ENCODE peak calls at places on chromosomes 16 and 17, in four cellular contexts. Z, F, P and Q are unnamed samples.

GRCh38 chr17:7293821-7294613 is 422 bp downstream of the YBX2 start:
- DNase-seq in Z (no peak), F (peak; percentile 62), P (peak; percentile 49), Q (no peak)

GRCh38 chr16:70380205-70380918 is 33.7 kb downstream of the DDX19A start:
- DNase-seq in Z (no peak), F (no peak), P (peak; percentile 29), Q (no peak)

GRCh38 chr17:49230636-49231562 is at the start of gene PHOSPHO1:
- DNase-seq in Z (peak; percentile 80), F (peak; percentile 98), P (peak; percentile 73), Q (no peak)

GRCh38 chr16:14351647-14352046 is 278.4 kb downstream of the PARN start:
- DNase-seq in Z (no peak), F (no peak), P (peak; percentile 50), Q (no peak)

GRCh38 chr16:24974859-24975258 is 40.3 kb downstream of the ARHGAP17 start:
- DNase-seq in Z (no peak), F (no peak), P (no peak), Q (no peak)

GRCh38 chr17:57636985-57637667 is 108.0 kb downstream of the CCDC182 start:
- DNase-seq in Z (no peak), F (no peak), P (no peak), Q (no peak)

GRCh38 chr17:28760987-28761562 is 17.3 kb downstream of the TRAF4 start:
- DNase-seq in Z (no peak), F (no peak), P (no peak), Q (no peak)

GRCh38 chr16:56425439-56425832 is at the start of gene AMFR:
- DNase-seq in Z (peak; percentile 54), F (peak; percentile 92), P (peak; percentile 74), Q (no peak)

GRCh38 chr16:69494993-69495392 is 70.6 kb downstream of the CYB5B start:
- DNase-seq in Z (peak; percentile 44), F (peak; percentile 55), P (peak; percentile 39), Q (no peak)

GRCh38 chr17:55116440-55116914 is 147.9 kb downstream of the STXBP4 start:
- DNase-seq in Z (no peak), F (no peak), P (peak; percentile 58), Q (no peak)

GRCh38 chr16:71807905-71808592 is 585 bp downstream of the AP1G1 start:
- DNase-seq in Z (no peak), F (no peak), P (no peak), Q (no peak)

GRCh38 chr17:65896889-65897288 is 295.0 kb downstream of the CEP112 start:
- DNase-seq in Z (no peak), F (no peak), P (no peak), Q (no peak)

GRCh38 chr17:8757189-8757588 is 1.2 kb downstream of the SPDYE4 start:
- DNase-seq in Z (no peak), F (no peak), P (no peak), Q (no peak)

GRCh38 chr17:28482551-28483199 is 9.2 kb downstream of the SLC13A2 start:
- DNase-seq in Z (no peak), F (no peak), P (no peak), Q (no peak)

GRCh38 chr16:81707411-81708321 is 71.4 kb upstream of the PLCG2 start:
- DNase-seq in Z (no peak), F (no peak), P (no peak), Q (no peak)

GRCh38 chr16:48870141-48870540 is 260.2 kb upstream of the N4BP1 start:
- DNase-seq in Z (no peak), F (no peak), P (no peak), Q (no peak)

GRCh38 chr16:75559564-75560372 is 3.7 kb upstream of the TMEM231 start:
- DNase-seq in Z (no peak), F (peak; percentile 38), P (no peak), Q (no peak)

GRCh38 chr17:43669971-43670644 is 8.4 kb upstream of the MEOX1 start:
- DNase-seq in Z (no peak), F (no peak), P (peak; percentile 52), Q (no peak)

GRCh38 chr17:8073627-8074485 is 13.7 kb downstream of the ALOX12B start:
- DNase-seq in Z (peak; percentile 44), F (peak; percentile 71), P (peak; percentile 32), Q (peak; percentile 47)

GRCh38 chr17:46783031-46783593 is 35.4 kb downstream of the WNT3 start:
- DNase-seq in Z (no peak), F (no peak), P (peak; percentile 58), Q (no peak)

GRCh38 chr16:57042157-57043111 is 49.9 kb upstream of the CPNE2 start:
- DNase-seq in Z (no peak), F (no peak), P (no peak), Q (no peak)

GRCh38 chr16:75307506-75307905 is 56.1 kb upstream of the BCAR1 start:
- DNase-seq in Z (no peak), F (no peak), P (no peak), Q (no peak)

GRCh38 chr16:90046122-90046970 is 27.1 kb upstream of the DBNDD1 start:
- DNase-seq in Z (no peak), F (peak; percentile 83), P (no peak), Q (no peak)

GRCh38 chr17:80758793-80759673 is 214.4 kb downstream of the RPTOR start:
- DNase-seq in Z (no peak), F (no peak), P (peak; percentile 29), Q (no peak)

GRCh38 chr17:67679225-67679624 is 38.5 kb upstream of the NOL11 start:
- DNase-seq in Z (no peak), F (no peak), P (no peak), Q (no peak)

GRCh38 chr16:67767953-67768352 is 38.4 kb downstream of the RANBP10 start:
- DNase-seq in Z (no peak), F (no peak), P (no peak), Q (no peak)

GRCh38 chr16:4200000-4200780 is 41.7 kb downstream of the SRL start:
- DNase-seq in Z (peak; percentile 31), F (peak; percentile 73), P (peak; percentile 50), Q (no peak)

GRCh38 chr16:85010931-85011845 is at the start of gene ZDHHC7:
- DNase-seq in Z (peak; percentile 69), F (peak; percentile 94), P (peak; percentile 76), Q (no peak)

GRCh38 chr17:29595943-29596774 is 3.2 kb downstream of the ANKRD13B start:
- DNase-seq in Z (no peak), F (no peak), P (no peak), Q (no peak)

GRCh38 chr17:76727745-76728456 is 1.3 kb downstream of the METTL23 start:
- DNase-seq in Z (no peak), F (no peak), P (no peak), Q (no peak)

GRCh38 chr17:7107012-7107754 is 7.4 kb downstream of the ASGR2 start:
- DNase-seq in Z (no peak), F (no peak), P (no peak), Q (no peak)

GRCh38 chr16:24820522-24820921 is 25.2 kb upstream of the SLC5A11 start:
- DNase-seq in Z (no peak), F (no peak), P (no peak), Q (no peak)

GRCh38 chr16:21653571-21653970 is 1.2 kb upstream of the IGSF6 start:
- DNase-seq in Z (no peak), F (no peak), P (no peak), Q (no peak)

DNA sequence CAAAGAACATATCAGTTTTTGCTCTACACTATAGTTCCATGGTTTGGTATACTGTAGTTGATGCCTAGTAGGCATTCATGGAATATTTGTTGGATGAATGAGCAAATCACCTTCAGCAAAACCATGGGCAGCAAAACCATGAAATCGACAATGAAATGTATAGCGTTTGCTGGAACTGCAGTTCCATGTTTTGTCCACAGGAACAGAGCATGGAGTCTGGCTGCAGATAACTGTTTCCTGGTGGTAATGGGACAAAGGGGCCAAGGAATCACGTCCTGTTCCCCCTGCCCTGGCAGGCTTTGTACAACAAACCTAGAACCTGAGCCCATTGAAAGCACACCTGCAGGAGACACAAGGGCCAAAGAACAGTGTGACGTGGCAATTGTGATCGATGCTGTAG is 101.1 kb downstream of the USP31 start:
- DNase-seq in Z (no peak), F (no peak), P (no peak), Q (no peak)
- TF ChIP-seq CTCF in Z (no peak), F (no peak), P (no peak), Q (no peak)

GRCh38 chr16:66580605-66581209 is 1.4 kb downstream of the CMTM2 start:
- DNase-seq in Z (no peak), F (no peak), P (peak; percentile 16), Q (no peak)
- TF ChIP-seq TCF7L2 in Z (no peak), F (no peak), P (no peak), Q (no peak)

DNA sequence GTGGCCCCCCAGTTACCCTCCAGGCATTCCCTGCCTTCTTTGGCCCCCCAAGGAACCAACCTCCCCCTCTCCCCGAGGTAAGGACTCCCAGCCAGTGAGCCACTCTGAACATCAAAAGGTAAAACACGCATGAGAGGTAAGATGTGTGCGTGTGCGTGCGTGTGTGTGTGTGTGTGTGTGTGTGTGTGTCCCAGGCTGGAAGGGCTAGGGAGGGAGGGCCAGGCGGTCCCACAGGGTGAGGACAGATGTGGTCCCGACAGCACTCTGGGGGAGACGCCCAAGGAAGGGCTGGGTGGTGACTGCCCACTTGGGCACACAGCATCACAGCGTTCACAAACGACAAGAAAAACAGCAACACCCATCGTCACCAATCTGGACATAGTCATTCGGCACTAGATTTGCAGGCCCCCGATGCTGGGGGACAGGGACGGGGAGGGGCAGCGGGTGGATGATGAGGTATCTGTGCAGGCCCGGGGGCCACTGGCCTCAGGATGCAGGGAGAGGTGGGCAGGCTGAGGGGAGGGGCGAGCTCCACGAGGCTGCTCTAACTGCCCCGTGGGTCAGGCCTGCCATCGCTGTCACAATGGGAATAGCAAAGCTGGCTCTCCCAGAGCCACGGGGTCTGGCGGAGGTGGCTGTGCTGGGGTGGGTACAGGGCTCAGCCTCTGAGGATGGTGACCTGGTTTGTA is 16.3 kb downstream of the MNT start:
- DNase-seq in Z (no peak), F (no peak), P (no peak), Q (no peak)
- TF ChIP-seq REST in Z (no peak), F (no peak), P (no peak), Q (no peak)

DNA sequence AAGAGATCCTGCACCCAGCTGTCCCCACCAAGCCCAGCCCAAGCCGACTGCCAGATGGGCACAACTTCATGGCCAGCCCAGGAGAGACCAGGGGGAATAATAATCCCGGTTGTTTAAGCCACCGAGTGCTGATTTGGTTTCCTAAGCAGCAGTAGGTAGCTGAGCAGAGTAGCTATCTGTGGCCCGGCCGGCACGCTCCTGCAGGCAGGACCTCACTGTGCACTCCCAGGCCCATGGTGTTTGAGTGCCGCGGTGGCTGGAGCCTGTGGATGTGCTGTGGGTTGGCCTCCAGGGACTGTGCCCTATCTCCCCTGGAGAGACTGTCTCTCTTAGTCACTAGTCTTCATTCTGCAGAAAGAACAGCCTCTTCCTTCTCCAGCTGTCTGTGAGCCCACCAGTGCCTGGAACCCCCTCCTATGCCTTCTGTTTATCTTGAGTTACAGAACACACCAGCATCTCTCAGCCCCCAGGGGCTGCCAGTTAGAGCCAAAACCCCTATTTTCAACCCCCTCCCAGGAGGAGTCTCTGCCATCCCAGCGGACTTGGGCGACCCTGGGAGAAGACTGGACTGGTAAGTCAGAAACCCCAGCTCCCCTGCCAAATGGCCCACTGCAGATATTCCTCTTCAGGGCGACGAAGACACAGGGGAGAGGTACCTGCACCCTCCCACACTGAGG is 152.0 kb downstream of the SDK2 start:
- DNase-seq in Z (no peak), F (no peak), P (no peak), Q (no peak)
- TF ChIP-seq CTCF in Z (no peak), F (no peak), P (no peak), Q (no peak)